ENCODE peak calls at places on chromosomes 6 and 20, in ten cellular contexts. V is CD8-positive, alpha-beta T cell; Z is esophagus squamous epithelium; C is breast epithelium; R is body of pancreas; A is suprapubic skin; H is left lung; N is colonic mucosa; B is adrenal gland; Y is astrocyte. I is an unnamed sample. For H3K4me1, the result is how much of the 10 kb centered on the place peaks cover.

GRCh38 chr20:14838663-14839650 is 501.5 kb upstream of the FLRT3 start:
- DNase-seq in C (no peak), B (no peak), H (no peak), Y (no peak), N (no peak), R (no peak), V (no peak), A (no peak), Z (no peak), I (no peak)

GRCh38 chr20:49395183-49395582 is 87.3 kb downstream of the KCNB1 start:
- DNase-seq in Y (no peak), B (no peak), C (no peak), H (no peak), Z (no peak), N (no peak), R (peak), A (peak), V (no peak), I (no peak)

GRCh38 chr6:30885481-30885998 is 1.2 kb downstream of the DDR1 start:
- DNase-seq in R (peak), A (no peak), Z (no peak), H (no peak), V (no peak), C (peak), N (peak), B (peak), Y (peak), I (no peak)

GRCh38 chr20:44704551-44704971 is 10.6 kb upstream of the CCN5 start:
- DNase-seq in A (no peak), Y (peak), R (no peak), V (no peak), Z (no peak), N (no peak), B (peak), C (no peak), H (peak), I (no peak)

GRCh38 chr6:135842618-135843392 is 8.7 kb upstream of the PDE7B start:
- DNase-seq in A (no peak), C (no peak), H (no peak), Z (no peak), Y (no peak), N (no peak), V (no peak), R (no peak), B (no peak), I (no peak)

GRCh38 chr20:17523326-17523725 is 7.9 kb downstream of the BFSP1 start:
- DNase-seq in A (no peak), V (no peak), C (no peak), B (no peak), N (no peak), H (no peak), Y (no peak), Z (no peak), R (no peak), I (no peak)

GRCh38 chr6:34630040-34630439 is 66.5 kb downstream of the ILRUN start:
- DNase-seq in Y (peak), N (no peak), H (no peak), A (no peak), R (no peak), C (no peak), V (no peak), B (no peak), Z (no peak), I (no peak)

GRCh38 chr6:108117427-108118358 is 43.2 kb upstream of the OSTM1 start:
- DNase-seq in A (no peak), C (no peak), R (peak), Y (no peak), H (peak), V (peak), B (no peak), N (no peak), Z (no peak), I (peak)

GRCh38 chr6:155115893-155116570 is 120.9 kb downstream of the TIAM2 start:
- DNase-seq in H (no peak), C (no peak), V (no peak), B (no peak), R (no peak), Z (no peak), A (no peak), N (no peak), Y (no peak), I (no peak)

GRCh38 chr6:130922922-130923321 is 95.7 kb downstream of the SMLR1 start:
- DNase-seq in B (no peak), H (no peak), A (no peak), V (no peak), Z (no peak), R (no peak), N (no peak), Y (no peak), C (no peak), I (no peak)

GRCh38 chr6:148146717-148147116 is 195.9 kb upstream of the SASH1 start:
- DNase-seq in H (no peak), R (no peak), A (no peak), Z (no peak), C (no peak), V (no peak), B (no peak), N (no peak), Y (peak), I (no peak)

GRCh38 chr6:23403458-23403857 is 722.6 kb upstream of the NRSN1 start:
- DNase-seq in A (no peak), R (no peak), B (no peak), Y (no peak), H (no peak), N (no peak), C (no peak), Z (no peak), V (no peak), I (no peak)

GRCh38 chr6:170438402-170438753 is 114.7 kb downstream of the PSMB1 start:
- DNase-seq in A (peak), B (peak), Y (peak), H (peak), R (peak), V (no peak), Z (no peak), N (peak), C (no peak), I (peak)

GRCh38 chr6:37433657-37434271 is 743 bp downstream of the CMTR1 start:
- DNase-seq in R (peak), B (peak), Y (no peak), V (no peak), N (no peak), A (no peak), C (no peak), H (no peak), Z (no peak), I (peak)

GRCh38 chr6:142028527-142028926 is 104.2 kb upstream of the GJE1 start:
- DNase-seq in A (no peak), B (no peak), H (no peak), Z (no peak), Y (no peak), N (no peak), C (no peak), V (no peak), R (no peak), I (no peak)

GRCh38 chr6:161161889-161162624 is 111.8 kb downstream of the AGPAT4 start:
- DNase-seq in Z (no peak), C (no peak), A (no peak), B (no peak), V (no peak), N (no peak), Y (peak), R (no peak), H (peak), I (no peak)

GRCh38 chr20:9918360-9918759 is 79.5 kb upstream of the PAK5 start:
- DNase-seq in B (no peak), Y (no peak), A (no peak), R (no peak), N (no peak), V (no peak), C (no peak), Z (no peak), H (no peak), I (no peak)

GRCh38 chr6:111175135-111175534 is 87.8 kb downstream of the SLC16A10 start:
- DNase-seq in B (no peak), N (no peak), V (no peak), R (no peak), Z (no peak), C (no peak), Y (no peak), A (no peak), H (no peak), I (no peak)

GRCh38 chr6:84762220-84762940 is 2.0 kb downstream of the TBX18 start:
- DNase-seq in H (peak), C (no peak), V (no peak), Y (peak), Z (no peak), A (no peak), B (peak), N (no peak), R (peak), I (no peak)

GRCh38 chr6:43405354-43405753 is 22.0 kb upstream of the ABCC10 start:
- DNase-seq in H (no peak), Y (peak), V (no peak), B (peak), A (no peak), N (no peak), C (no peak), Z (no peak), R (no peak), I (no peak)

GRCh38 chr6:55209059-55209458 is 34.7 kb downstream of the HCRTR2 start:
- DNase-seq in A (no peak), N (no peak), R (no peak), C (no peak), H (no peak), B (no peak), V (no peak), Y (peak), Z (no peak), I (no peak)

GRCh38 chr6:35052694-35053565 is 88.2 kb downstream of the TCP11 start:
- DNase-seq in H (no peak), A (peak), V (no peak), B (peak), R (no peak), C (no peak), N (peak), Y (no peak), Z (no peak), I (no peak)

GRCh38 chr20:57627972-57628650 is 7.9 kb upstream of the ZBP1 start:
- DNase-seq in V (peak), A (no peak), H (peak), Y (no peak), R (no peak), N (no peak), Z (peak), B (peak), C (no peak), I (no peak)

DNA sequence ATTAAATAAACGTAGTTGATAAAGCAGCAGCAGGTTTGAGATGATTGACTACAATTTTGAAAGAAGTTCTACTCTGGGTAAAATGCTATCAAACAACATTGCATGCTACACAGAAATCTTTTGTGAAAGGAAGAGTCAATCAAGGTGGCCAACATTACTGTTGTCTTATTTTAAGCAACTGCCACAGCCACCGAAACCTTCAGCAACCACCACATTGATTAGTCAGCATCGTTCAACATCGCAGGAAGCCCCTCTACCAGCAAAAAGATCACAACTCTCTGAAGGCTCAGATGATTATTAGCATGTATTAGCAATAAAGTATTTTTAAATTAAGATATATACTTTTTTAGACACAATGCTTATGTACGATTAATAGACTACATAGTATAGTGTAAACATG is 14.0 kb downstream of the PGBD1 start:
- DNase-seq in Y (no peak), H (no peak), Z (no peak), A (no peak), V (no peak), C (no peak), R (no peak), B (no peak), N (no peak), I (no peak)
- H3K4me1 ChIP-seq in Y (under half), H (under half), Z (under half), A (under half), V (under half), C (under half), R (under half), B (under half), N (under half), I (under half)

GRCh38 chr6:117840541-117840983 is 66.5 kb upstream of the SLC35F1 start:
- DNase-seq in V (no peak), Y (peak), N (no peak), H (no peak), C (no peak), R (no peak), A (no peak), Z (no peak), B (no peak), I (peak)
- TF ChIP-seq CTCF in V (no peak), Y (peak), N (no peak), H (no peak), C (no peak), R (no peak), A (no peak), Z (peak), B (no peak), I (peak)

GRCh38 chr20:24912397-24913075 is 36.5 kb upstream of the CST7 start:
- DNase-seq in H (peak), C (no peak), N (peak), A (no peak), V (peak), R (no peak), Z (no peak), B (no peak), Y (no peak), I (peak)
- H3K27ac ChIP-seq in H (no peak), C (no peak), N (no peak), A (no peak), V (no peak), R (no peak), Z (no peak), B (no peak), Y (no peak), I (no peak)

DNA sequence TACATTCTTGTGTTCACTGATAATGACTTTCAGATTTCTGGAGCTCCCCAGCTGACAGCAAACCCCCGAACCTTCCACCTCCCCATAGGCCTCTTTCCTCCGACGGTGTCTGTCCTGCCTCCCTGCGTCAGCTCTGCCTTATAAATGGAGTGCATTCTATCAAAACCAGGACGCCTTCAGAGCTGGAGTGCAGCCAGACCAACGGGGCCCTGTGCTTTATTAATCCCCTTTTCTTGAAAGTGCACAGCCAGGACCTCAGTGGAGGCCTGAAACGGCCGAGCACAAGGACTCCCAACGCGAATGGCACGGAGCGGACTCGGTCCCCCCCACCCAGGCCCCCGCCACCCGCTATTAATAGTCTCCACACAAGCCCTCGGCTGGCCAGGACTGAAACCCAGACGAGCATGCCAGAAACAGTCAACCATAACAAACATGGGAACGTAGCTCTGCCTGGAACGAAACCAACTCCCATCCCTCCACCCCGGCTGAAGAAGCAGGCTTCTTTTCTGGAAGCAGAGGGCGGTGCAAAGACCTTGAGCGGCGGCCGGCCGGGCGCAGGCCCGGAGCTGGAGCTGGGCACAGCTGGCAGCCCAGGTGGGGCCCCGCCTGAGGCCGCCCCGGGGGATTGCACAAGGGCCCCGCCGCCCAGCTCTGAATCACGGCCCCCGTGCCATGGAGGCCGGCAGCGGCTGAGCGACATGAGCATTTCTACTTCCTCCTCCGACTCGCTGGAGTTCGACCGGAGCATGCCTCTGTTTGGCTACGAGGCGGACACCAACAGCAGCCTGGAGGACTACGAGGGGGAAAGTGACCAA is 42.3 kb upstream of the NAA20 start:
- DNase-seq in R (peak), V (no peak), B (peak), A (peak), Z (no peak), N (peak), C (peak), Y (peak), H (peak), I (no peak)
- H3K4me1 ChIP-seq in R (half or more), V (under half), B (under half), A (half or more), Z (under half), N (under half), C (under half), Y (under half), H (under half), I (under half)

GRCh38 chr20:37390891-37391525 is 45.1 kb downstream of the SRC start:
- DNase-seq in Y (no peak), A (no peak), V (no peak), Z (no peak), R (no peak), N (no peak), B (peak), H (peak), C (no peak), I (peak)
- TF ChIP-seq CTCF in Y (no peak), A (no peak), V (no peak), Z (no peak), R (no peak), N (no peak), B (no peak), H (no peak), C (no peak), I (no peak)

GRCh38 chr6:151497935-151498726 is 4.3 kb downstream of the CCDC170 start:
- DNase-seq in H (no peak), Y (no peak), V (no peak), R (no peak), A (no peak), N (no peak), C (no peak), B (no peak), Z (no peak), I (no peak)
- H3K27ac ChIP-seq in H (peak), Y (no peak), V (no peak), R (no peak), A (no peak), N (no peak), C (peak), B (peak), Z (no peak), I (no peak)